ENCODE peak calls at places on chromosome 2, in six cellular contexts. One of them, this sample, is unnamed.

GRCh38 chr2:149832256-149832655 is 244.7 kb upstream of the MMADHC start:
- DNase-seq in dorsolateral prefrontal cortex: no peak
- DNase-seq in psoas muscle: no peak
- DNase-seq in fibroblast of the aortic adventitia: peak
- DNase-seq in uterus: no peak
- DNase-seq in CD4-positive, CD25-positive, alpha-beta regulatory T cell: no peak
- DNase-seq in this sample: no peak

GRCh38 chr2:119414894-119415293 is 16.8 kb upstream of the TMEM37 start:
- DNase-seq in dorsolateral prefrontal cortex: no peak
- DNase-seq in psoas muscle: no peak
- DNase-seq in fibroblast of the aortic adventitia: no peak
- DNase-seq in uterus: no peak
- DNase-seq in CD4-positive, CD25-positive, alpha-beta regulatory T cell: no peak
- DNase-seq in this sample: no peak

GRCh38 chr2:85851253-85851955 is 37.4 kb downstream of the ST3GAL5 start:
- DNase-seq in dorsolateral prefrontal cortex: peak
- DNase-seq in psoas muscle: peak
- DNase-seq in fibroblast of the aortic adventitia: peak
- DNase-seq in uterus: peak
- DNase-seq in CD4-positive, CD25-positive, alpha-beta regulatory T cell: no peak
- DNase-seq in this sample: no peak

GRCh38 chr2:42054657-42055430 is 7.0 kb downstream of the PKDCC start:
- DNase-seq in dorsolateral prefrontal cortex: no peak
- DNase-seq in psoas muscle: peak
- DNase-seq in fibroblast of the aortic adventitia: no peak
- DNase-seq in uterus: no peak
- DNase-seq in CD4-positive, CD25-positive, alpha-beta regulatory T cell: no peak
- DNase-seq in this sample: no peak

GRCh38 chr2:30230479-30230854 is 867 bp upstream of the LBH start:
- DNase-seq in dorsolateral prefrontal cortex: no peak
- DNase-seq in psoas muscle: no peak
- DNase-seq in fibroblast of the aortic adventitia: no peak
- DNase-seq in uterus: peak
- DNase-seq in CD4-positive, CD25-positive, alpha-beta regulatory T cell: no peak
- DNase-seq in this sample: no peak

GRCh38 chr2:16218651-16219050 is 278.3 kb downstream of the MYCN start:
- DNase-seq in dorsolateral prefrontal cortex: no peak
- DNase-seq in psoas muscle: no peak
- DNase-seq in fibroblast of the aortic adventitia: no peak
- DNase-seq in uterus: no peak
- DNase-seq in CD4-positive, CD25-positive, alpha-beta regulatory T cell: no peak
- DNase-seq in this sample: no peak

GRCh38 chr2:69744456-69744855 is 2.5 kb downstream of the ANXA4 start:
- DNase-seq in dorsolateral prefrontal cortex: no peak
- DNase-seq in psoas muscle: no peak
- DNase-seq in fibroblast of the aortic adventitia: no peak
- DNase-seq in uterus: no peak
- DNase-seq in CD4-positive, CD25-positive, alpha-beta regulatory T cell: no peak
- DNase-seq in this sample: no peak

GRCh38 chr2:238985931-238986446 is 138.1 kb downstream of the TWIST2 start:
- DNase-seq in dorsolateral prefrontal cortex: no peak
- DNase-seq in psoas muscle: no peak
- DNase-seq in fibroblast of the aortic adventitia: no peak
- DNase-seq in uterus: no peak
- DNase-seq in CD4-positive, CD25-positive, alpha-beta regulatory T cell: no peak
- DNase-seq in this sample: no peak

GRCh38 chr2:186440506-186440905 is 45.6 kb upstream of the ZC3H15 start:
- DNase-seq in dorsolateral prefrontal cortex: no peak
- DNase-seq in psoas muscle: no peak
- DNase-seq in fibroblast of the aortic adventitia: no peak
- DNase-seq in uterus: no peak
- DNase-seq in CD4-positive, CD25-positive, alpha-beta regulatory T cell: no peak
- DNase-seq in this sample: no peak

GRCh38 chr2:188319845-188320244 is 28.2 kb downstream of the GULP1 start:
- DNase-seq in dorsolateral prefrontal cortex: no peak
- DNase-seq in psoas muscle: no peak
- DNase-seq in fibroblast of the aortic adventitia: no peak
- DNase-seq in uterus: no peak
- DNase-seq in CD4-positive, CD25-positive, alpha-beta regulatory T cell: no peak
- DNase-seq in this sample: no peak

GRCh38 chr2:67255933-67256615 is 141.1 kb upstream of the ETAA1 start:
- DNase-seq in dorsolateral prefrontal cortex: no peak
- DNase-seq in psoas muscle: no peak
- DNase-seq in fibroblast of the aortic adventitia: peak
- DNase-seq in uterus: no peak
- DNase-seq in CD4-positive, CD25-positive, alpha-beta regulatory T cell: no peak
- DNase-seq in this sample: no peak

GRCh38 chr2:138071720-138072719 is 107.7 kb downstream of the HNMT start:
- DNase-seq in dorsolateral prefrontal cortex: no peak
- DNase-seq in psoas muscle: no peak
- DNase-seq in fibroblast of the aortic adventitia: no peak
- DNase-seq in uterus: no peak
- DNase-seq in CD4-positive, CD25-positive, alpha-beta regulatory T cell: no peak
- DNase-seq in this sample: no peak

GRCh38 chr2:60554649-60555065 is 1.2 kb upstream of the BCL11A start:
- DNase-seq in dorsolateral prefrontal cortex: no peak
- DNase-seq in psoas muscle: no peak
- DNase-seq in fibroblast of the aortic adventitia: no peak
- DNase-seq in uterus: no peak
- DNase-seq in CD4-positive, CD25-positive, alpha-beta regulatory T cell: no peak
- DNase-seq in this sample: no peak

GRCh38 chr2:232386490-232386739 is 7.9 kb downstream of the ALPP start:
- DNase-seq in dorsolateral prefrontal cortex: no peak
- DNase-seq in psoas muscle: no peak
- DNase-seq in fibroblast of the aortic adventitia: no peak
- DNase-seq in uterus: no peak
- DNase-seq in CD4-positive, CD25-positive, alpha-beta regulatory T cell: no peak
- DNase-seq in this sample: no peak

GRCh38 chr2:232386740-232387450 is 8.3 kb downstream of the ALPP start:
- DNase-seq in dorsolateral prefrontal cortex: no peak
- DNase-seq in psoas muscle: no peak
- DNase-seq in fibroblast of the aortic adventitia: no peak
- DNase-seq in uterus: no peak
- DNase-seq in CD4-positive, CD25-positive, alpha-beta regulatory T cell: no peak
- DNase-seq in this sample: no peak

GRCh38 chr2:232387451-232388171 is 9.1 kb downstream of the ALPP start:
- DNase-seq in dorsolateral prefrontal cortex: no peak
- DNase-seq in psoas muscle: no peak
- DNase-seq in fibroblast of the aortic adventitia: no peak
- DNase-seq in uterus: no peak
- DNase-seq in CD4-positive, CD25-positive, alpha-beta regulatory T cell: no peak
- DNase-seq in this sample: no peak

GRCh38 chr2:232384466-232384865 is 5.9 kb downstream of the ALPP start:
- DNase-seq in dorsolateral prefrontal cortex: no peak
- DNase-seq in psoas muscle: no peak
- DNase-seq in fibroblast of the aortic adventitia: no peak
- DNase-seq in uterus: no peak
- DNase-seq in CD4-positive, CD25-positive, alpha-beta regulatory T cell: no peak
- DNase-seq in this sample: no peak

DNA sequence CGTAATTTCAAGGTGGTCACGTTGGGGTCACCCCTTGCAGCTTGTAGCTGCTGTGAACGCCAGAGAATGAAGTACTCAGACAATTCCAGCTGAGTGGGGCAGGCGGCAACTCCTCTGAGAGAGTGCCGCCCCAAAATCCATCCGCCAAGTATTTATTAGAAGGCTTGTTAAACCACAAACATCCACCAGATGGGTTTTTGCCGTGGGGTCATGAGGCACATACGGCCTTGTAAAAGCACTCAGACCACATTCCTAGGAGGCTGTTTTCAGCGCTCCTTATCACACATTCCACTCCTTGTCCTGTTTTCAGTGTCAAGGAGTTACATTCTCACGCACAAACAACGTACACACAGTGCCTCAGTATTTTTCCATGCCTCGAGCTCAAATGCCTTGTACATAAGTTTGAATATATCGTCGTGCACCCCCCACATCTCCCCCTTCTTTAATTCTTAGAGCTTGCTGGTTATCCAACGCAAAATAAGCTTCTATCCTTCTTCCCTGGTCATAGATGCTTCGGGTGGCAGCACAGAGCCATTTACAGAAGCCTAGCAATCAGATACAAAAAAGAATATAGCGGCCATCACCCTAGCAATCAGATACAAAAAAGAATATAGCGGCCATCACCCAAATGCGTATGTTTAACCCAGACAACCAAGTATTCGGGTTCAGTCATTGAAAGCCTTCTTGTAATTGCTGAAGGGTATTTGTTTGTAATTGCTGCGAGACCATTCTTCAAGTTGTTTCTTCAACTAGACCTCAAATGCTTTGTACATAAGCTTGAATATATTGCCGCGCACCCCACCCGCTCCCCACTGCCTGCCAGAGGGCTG is 7.3 kb downstream of the ALPP start:
- DNase-seq in dorsolateral prefrontal cortex: no peak
- DNase-seq in psoas muscle: no peak
- DNase-seq in fibroblast of the aortic adventitia: peak
- DNase-seq in uterus: no peak
- DNase-seq in CD4-positive, CD25-positive, alpha-beta regulatory T cell: no peak
- DNase-seq in this sample: no peak
- H3K4me3 ChIP-seq in dorsolateral prefrontal cortex: no peak
- H3K4me3 ChIP-seq in psoas muscle: no peak
- H3K4me3 ChIP-seq in fibroblast of the aortic adventitia: no peak
- H3K4me3 ChIP-seq in uterus: no peak
- H3K4me3 ChIP-seq in CD4-positive, CD25-positive, alpha-beta regulatory T cell: no peak
- H3K4me3 ChIP-seq in this sample: no peak

DNA sequence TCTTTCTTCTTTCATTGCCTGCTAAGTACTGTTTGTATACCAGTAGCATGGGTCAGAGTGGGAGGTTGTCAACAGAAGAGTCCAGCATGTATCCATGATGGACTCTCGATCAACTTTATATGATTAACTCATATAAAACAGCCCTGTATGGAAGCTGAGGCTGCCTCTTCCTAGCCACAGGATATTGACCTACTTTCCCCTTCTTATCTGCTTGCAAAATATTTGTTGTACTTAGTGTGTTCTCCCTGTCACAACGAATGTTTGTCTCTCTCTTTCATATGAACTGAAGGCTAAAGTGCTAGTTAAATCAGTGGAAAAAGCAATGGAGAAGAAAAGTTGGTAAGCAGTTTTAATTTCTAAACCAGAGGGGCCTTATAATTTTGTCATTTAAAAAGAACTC is 17.8 kb downstream of the MYO1B start:
- DNase-seq in dorsolateral prefrontal cortex: no peak
- DNase-seq in psoas muscle: no peak
- DNase-seq in fibroblast of the aortic adventitia: no peak
- DNase-seq in uterus: no peak
- DNase-seq in CD4-positive, CD25-positive, alpha-beta regulatory T cell: no peak
- DNase-seq in this sample: no peak
- H3K4me3 ChIP-seq in dorsolateral prefrontal cortex: no peak
- H3K4me3 ChIP-seq in psoas muscle: no peak
- H3K4me3 ChIP-seq in fibroblast of the aortic adventitia: no peak
- H3K4me3 ChIP-seq in uterus: no peak
- H3K4me3 ChIP-seq in CD4-positive, CD25-positive, alpha-beta regulatory T cell: no peak
- H3K4me3 ChIP-seq in this sample: no peak

DNA sequence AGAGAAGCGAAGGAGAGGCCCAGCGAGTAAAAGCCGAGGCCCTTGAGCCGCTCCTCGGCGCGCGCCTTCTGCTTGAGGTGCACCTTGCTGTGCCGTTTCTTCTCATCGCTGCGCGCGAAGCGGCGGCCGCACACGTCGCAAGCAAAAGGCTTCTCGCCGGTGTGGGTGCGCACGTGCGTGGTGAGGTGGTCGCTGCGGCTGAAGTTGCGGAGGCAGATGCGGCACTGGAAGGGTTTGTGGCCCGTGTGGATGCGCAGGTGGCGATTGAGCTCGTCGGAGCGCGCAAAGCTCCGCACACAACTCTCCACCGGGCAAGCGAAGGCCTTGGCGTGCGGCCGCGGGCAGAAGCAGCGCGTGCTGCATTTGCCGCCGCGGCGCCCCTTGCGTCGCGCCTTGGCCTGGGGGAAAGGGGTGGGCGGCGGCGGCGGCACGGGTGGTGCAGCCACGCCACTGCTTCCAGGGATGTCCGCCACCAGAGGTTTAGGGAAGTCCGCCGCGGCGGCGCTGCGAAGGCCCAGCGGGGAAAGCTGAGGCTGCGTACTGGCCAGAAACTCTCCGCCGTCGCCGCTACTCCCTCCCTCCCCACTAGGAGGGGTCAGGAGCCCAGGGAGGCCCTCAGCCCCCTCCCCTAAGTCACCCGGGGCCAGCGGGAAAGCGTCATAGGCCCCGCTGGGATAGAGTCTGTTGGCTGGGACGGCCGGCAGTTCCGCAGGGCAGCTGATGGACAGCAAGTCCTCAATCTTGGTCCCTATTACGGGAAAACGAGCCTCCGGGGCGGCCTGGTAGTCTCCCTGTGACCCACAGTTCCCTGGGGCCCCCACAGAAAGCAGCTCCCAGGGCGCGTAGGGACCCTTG is 1.7 kb downstream of the EGR4 start:
- DNase-seq in dorsolateral prefrontal cortex: no peak
- DNase-seq in psoas muscle: no peak
- DNase-seq in fibroblast of the aortic adventitia: no peak
- DNase-seq in uterus: no peak
- DNase-seq in CD4-positive, CD25-positive, alpha-beta regulatory T cell: no peak
- DNase-seq in this sample: no peak
- H3K4me3 ChIP-seq in dorsolateral prefrontal cortex: peak
- H3K4me3 ChIP-seq in psoas muscle: peak
- H3K4me3 ChIP-seq in fibroblast of the aortic adventitia: peak
- H3K4me3 ChIP-seq in uterus: no peak
- H3K4me3 ChIP-seq in CD4-positive, CD25-positive, alpha-beta regulatory T cell: no peak
- H3K4me3 ChIP-seq in this sample: peak

GRCh38 chr2:1841461-1841860 is 97.1 kb upstream of the PXDN start:
- DNase-seq in dorsolateral prefrontal cortex: no peak
- DNase-seq in psoas muscle: no peak
- DNase-seq in fibroblast of the aortic adventitia: no peak
- DNase-seq in uterus: no peak
- DNase-seq in CD4-positive, CD25-positive, alpha-beta regulatory T cell: no peak
- DNase-seq in this sample: no peak
- H3K4me3 ChIP-seq in dorsolateral prefrontal cortex: no peak
- H3K4me3 ChIP-seq in psoas muscle: no peak
- H3K4me3 ChIP-seq in fibroblast of the aortic adventitia: no peak
- H3K4me3 ChIP-seq in uterus: no peak
- H3K4me3 ChIP-seq in CD4-positive, CD25-positive, alpha-beta regulatory T cell: no peak
- H3K4me3 ChIP-seq in this sample: no peak